ENCODE peak calls at places on chromosome 11, in six cellular contexts. D is foreskin fibroblast, C is cardiac fibroblast, F is ascending aorta, H is SK-N-SH, J is GM12865. I is an unnamed sample.

GRCh38 chr11:112881461-112881860 is 79.8 kb upstream of the NCAM1 start:
- DNase-seq in D (no peak), F (peak), H (peak), C (no peak), J (no peak), I (no peak)

GRCh38 chr11:33910261-33910959 is 18.5 kb upstream of the LMO2 start:
- DNase-seq in F (no peak), H (no peak), C (peak), D (peak), J (no peak), I (no peak)

GRCh38 chr11:69654001-69654659 is 13.2 kb downstream of the CCND1 start:
- DNase-seq in H (peak), C (peak), J (no peak), F (peak), D (no peak), I (no peak)

GRCh38 chr11:83836883-83837654 is 550.9 kb upstream of the CCDC90B start:
- DNase-seq in C (peak), F (no peak), H (peak), D (no peak), J (peak), I (no peak)

GRCh38 chr11:38392176-38392575 is 1794.1 kb upstream of the RAG2 start:
- DNase-seq in J (no peak), C (peak), F (no peak), H (no peak), D (no peak), I (no peak)

GRCh38 chr11:117052196-117053149 is 45.8 kb downstream of the SIK3 start:
- DNase-seq in H (no peak), J (no peak), F (no peak), D (no peak), C (no peak), I (no peak)

GRCh38 chr11:40280161-40281054 is 1179.0 kb downstream of the LRRC4C start:
- DNase-seq in J (no peak), D (no peak), H (no peak), C (no peak), F (no peak), I (no peak)

GRCh38 chr11:93444671-93445073 is 98.5 kb downstream of the SMCO4 start:
- DNase-seq in D (no peak), C (peak), H (no peak), F (no peak), J (no peak), I (no peak)

GRCh38 chr11:69245491-69246345 is 48.2 kb upstream of the MYEOV start:
- DNase-seq in H (no peak), J (no peak), C (no peak), F (no peak), D (no peak), I (no peak)

GRCh38 chr11:111173221-111173620 is 72.3 kb upstream of the POU2AF2 start:
- DNase-seq in H (no peak), C (no peak), F (no peak), D (no peak), J (no peak), I (no peak)

GRCh38 chr11:7579226-7579825 is 65.5 kb downstream of the PPFIBP2 start:
- DNase-seq in D (no peak), J (peak), H (no peak), C (peak), F (peak), I (peak)

GRCh38 chr11:62544521-62545436 is 1.8 kb downstream of the AHNAK start:
- DNase-seq in C (peak), F (no peak), J (peak), H (no peak), D (no peak), I (no peak)

GRCh38 chr11:81220166-81220895 is 1513.3 kb downstream of the FAM181B start:
- DNase-seq in J (no peak), F (no peak), H (no peak), D (no peak), C (no peak), I (no peak)

GRCh38 chr11:33734441-33735165 is 1.6 kb downstream of the CD59 start:
- DNase-seq in D (no peak), H (no peak), F (no peak), C (peak), J (no peak), I (no peak)

GRCh38 chr11:76524919-76525318 is 80.1 kb downstream of the EMSY start:
- DNase-seq in D (peak), C (peak), H (no peak), F (no peak), J (no peak), I (peak)

GRCh38 chr11:29333993-29334780 is 682.6 kb downstream of the KCNA4 start:
- DNase-seq in H (peak), F (no peak), C (peak), J (peak), D (peak), I (no peak)

GRCh38 chr11:20474176-20474950 is 86.8 kb downstream of the PRMT3 start:
- DNase-seq in D (no peak), H (no peak), J (no peak), F (no peak), C (no peak), I (no peak)

GRCh38 chr11:100528872-100529416 is 158.1 kb upstream of the ARHGAP42 start:
- DNase-seq in C (no peak), H (no peak), J (no peak), F (no peak), D (no peak), I (no peak)

GRCh38 chr11:100525197-100525596 is 161.9 kb upstream of the ARHGAP42 start:
- DNase-seq in H (no peak), J (no peak), F (no peak), D (no peak), C (no peak), I (no peak)

GRCh38 chr11:100525635-100526034 is 161.5 kb upstream of the ARHGAP42 start:
- DNase-seq in J (peak), H (no peak), D (no peak), C (no peak), F (no peak), I (no peak)
- TF ChIP-seq CTCF in J (peak), H (no peak), D (no peak), C (peak), F (no peak), I (no peak)

DNA sequence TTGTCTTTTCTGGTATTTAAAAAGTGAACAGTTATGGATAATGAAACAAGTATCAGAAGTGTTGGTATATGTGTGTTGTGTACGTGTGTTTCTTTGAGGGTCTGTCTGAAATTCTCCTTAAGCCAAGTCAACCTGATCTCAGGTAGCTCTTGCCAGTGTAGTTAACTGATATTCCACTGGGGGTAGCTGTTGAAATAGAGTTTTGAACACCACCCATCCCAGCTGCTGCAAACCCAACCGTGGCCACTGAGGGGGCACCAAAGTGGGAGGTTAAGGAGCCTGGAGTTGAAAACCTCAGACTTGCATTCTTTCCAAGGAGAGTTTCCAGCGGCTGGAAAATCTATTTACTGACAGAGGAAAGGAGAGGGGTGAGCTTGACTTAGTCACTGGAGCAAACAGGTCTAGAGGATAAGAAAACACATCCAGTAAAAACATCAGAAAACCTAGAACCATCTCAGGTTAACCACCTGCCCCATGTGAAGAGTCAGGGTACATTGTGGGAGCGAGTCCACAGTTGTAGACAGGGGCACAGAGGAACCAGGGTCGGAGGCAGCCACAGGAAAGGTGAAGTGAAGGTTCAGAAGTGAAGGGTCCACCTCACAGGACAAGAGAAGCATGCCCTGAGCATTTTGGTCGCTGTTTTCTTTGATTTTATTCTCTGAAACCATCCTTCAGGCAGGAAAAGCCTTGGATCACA is 8.8 kb upstream of the CUL5 start:
- DNase-seq in C (peak), D (no peak), J (peak), H (peak), F (no peak), I (no peak)
- TF ChIP-seq CTCF in C (peak), D (peak), J (peak), H (peak), F (no peak), I (peak)

GRCh38 chr11:35388054-35388453 is 31.3 kb downstream of the SLC1A2 start:
- DNase-seq in H (no peak), F (no peak), D (no peak), C (no peak), J (no peak), I (no peak)

GRCh38 chr11:35389897-35390462 is 29.4 kb downstream of the SLC1A2 start:
- DNase-seq in D (no peak), F (no peak), C (no peak), H (no peak), J (peak), I (no peak)

GRCh38 chr11:35390737-35391682 is 28.3 kb downstream of the SLC1A2 start:
- DNase-seq in D (peak), J (peak), C (peak), F (no peak), H (no peak), I (peak)

GRCh38 chr11:35387341-35387982 is 31.9 kb downstream of the SLC1A2 start:
- DNase-seq in F (no peak), J (no peak), C (peak), D (no peak), H (no peak), I (no peak)

DNA sequence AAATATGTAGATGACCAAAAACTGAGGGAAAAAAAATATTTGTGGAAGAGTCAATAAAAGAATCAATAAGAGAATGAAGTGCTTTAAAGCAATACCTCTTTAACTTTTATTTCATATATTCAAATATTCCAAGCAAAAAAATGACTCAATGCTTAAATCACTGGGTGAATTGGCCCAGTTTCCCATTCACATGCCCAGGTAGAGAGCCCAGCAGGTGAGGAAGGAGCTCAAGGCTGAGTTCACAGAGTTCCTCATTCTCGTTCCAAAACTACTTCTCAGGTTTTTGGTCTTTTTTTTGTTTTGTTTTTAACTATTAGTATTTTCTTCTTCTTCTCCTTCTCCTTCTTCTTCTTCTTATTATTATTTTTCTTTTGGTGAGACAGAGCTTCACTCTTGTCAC is 30.2 kb downstream of the SLC1A2 start:
- DNase-seq in F (no peak), J (no peak), H (no peak), C (no peak), D (no peak), I (no peak)
- TF ChIP-seq CTCF in F (no peak), J (no peak), H (no peak), C (no peak), D (no peak), I (no peak)

DNA sequence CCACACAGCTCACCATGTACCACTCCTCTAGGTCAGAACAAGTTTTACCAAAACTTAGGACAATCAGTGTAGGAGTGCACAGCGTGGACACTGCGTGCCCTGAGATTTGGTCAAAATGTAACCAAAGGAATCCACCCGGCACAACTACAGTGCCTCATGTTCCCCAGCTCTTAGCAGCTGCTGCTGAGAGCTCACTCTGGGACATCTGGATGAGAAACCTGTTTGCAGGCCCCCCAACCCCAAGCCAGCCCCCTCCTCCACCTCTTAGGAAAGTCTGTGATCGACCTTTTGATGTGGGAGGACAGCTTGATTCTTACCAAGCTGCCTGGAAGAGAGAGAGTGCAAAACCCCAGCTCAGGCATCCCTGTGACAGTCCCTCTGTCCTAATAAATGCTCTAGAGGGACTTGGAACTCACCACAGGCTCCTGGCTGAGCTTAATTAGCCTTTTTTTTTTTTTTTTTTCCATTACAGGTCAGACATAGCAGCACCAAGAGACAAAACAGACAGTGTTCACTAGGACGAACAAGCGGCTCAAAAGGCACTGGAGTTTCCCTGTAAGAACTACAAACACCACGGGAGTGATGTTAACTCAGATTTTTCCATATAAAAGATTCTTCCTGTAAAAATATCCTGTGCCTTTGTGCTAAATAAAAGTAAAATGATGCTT is 101.2 kb upstream of the AKIP1 start:
- DNase-seq in H (peak), F (no peak), C (no peak), D (no peak), J (no peak), I (no peak)
- TF ChIP-seq CTCF in H (no peak), F (no peak), C (no peak), D (no peak), J (no peak), I (no peak)

DNA sequence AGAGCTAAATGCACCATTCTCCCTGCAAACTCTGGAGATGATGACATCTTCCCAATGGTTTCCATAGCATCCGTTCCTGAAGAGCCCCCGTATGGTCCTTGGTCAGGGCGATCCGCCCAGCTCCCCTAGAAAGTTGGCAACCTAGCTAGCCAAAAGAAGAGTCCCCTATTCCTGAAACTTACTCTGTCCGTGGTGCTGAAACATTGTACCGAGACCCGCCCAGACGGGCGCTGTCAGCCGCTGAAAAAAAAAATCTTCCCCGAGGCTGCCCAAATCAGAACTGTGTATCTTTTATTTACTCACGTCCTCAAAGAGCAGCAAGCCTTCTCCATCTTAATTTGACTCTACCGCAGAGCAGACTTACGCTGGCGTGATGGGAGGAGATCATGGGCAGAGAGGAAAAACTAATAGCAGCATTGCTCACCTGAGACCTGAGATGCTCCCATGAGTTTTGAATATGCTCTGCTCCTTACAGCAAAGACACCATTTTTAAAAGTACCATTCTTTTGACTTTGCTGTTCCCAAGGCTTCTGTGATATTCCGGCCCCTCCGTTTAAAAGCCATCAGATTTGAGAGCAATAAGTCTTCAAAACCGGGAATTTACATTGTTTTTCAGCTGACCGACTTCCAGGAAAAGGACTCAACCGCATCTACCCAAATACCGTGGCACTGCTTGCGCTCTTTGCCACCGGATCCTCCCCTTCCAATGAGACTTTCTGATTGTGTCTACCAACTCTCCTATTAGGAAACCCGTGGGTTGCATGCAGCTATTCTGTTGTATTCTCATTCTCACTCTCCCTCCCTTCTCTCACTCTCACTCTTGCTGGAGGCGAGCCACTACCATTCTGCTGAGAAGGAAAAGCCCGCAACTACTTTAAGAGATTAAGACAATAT is at the start of gene SLC17A6:
- DNase-seq in D (no peak), C (peak), J (peak), F (no peak), H (no peak), I (no peak)
- TF ChIP-seq CTCF in D (no peak), C (no peak), J (no peak), F (no peak), H (no peak), I (no peak)

DNA sequence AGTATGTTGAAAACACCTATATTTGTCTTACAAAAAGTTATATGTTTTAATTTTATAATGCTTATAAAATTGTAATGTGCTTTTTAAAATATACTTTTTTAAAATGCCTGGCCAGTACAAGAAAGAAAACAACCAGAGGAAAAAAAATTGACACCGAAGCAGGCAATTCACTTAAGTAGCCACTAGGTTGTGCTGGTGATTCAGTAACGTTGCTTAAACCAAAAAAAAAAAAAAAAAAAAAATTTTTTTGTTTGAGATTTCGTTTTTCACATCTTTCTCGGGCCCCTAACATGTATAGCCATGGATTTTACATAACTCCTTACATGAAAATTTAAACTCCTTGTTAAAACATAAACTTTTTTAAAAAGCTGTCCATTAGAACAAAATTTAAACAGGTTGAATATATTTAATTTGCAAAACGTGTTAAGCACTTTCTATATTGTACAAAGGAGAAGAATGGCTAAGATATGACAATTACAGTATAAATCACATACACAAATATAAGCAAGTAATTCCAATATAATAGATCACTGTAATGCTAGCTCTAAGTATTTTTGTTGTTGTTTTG is 9.2 kb downstream of the OR8B4 start:
- DNase-seq in C (peak), F (no peak), J (peak), D (peak), H (no peak), I (peak)
- TF ChIP-seq CTCF in C (peak), F (peak), J (peak), D (peak), H (peak), I (peak)

GRCh38 chr11:102317099-102317767 is at the start of gene BIRC3:
- DNase-seq in F (peak), D (peak), H (peak), C (peak), J (peak), I (peak)
- TF ChIP-seq CTCF in F (peak), D (peak), H (peak), C (peak), J (no peak), I (peak)

GRCh38 chr11:11208994-11209393 is 144.1 kb downstream of the CSNK2A3 start:
- DNase-seq in J (no peak), D (no peak), F (no peak), H (no peak), C (no peak), I (no peak)

GRCh38 chr11:11209967-11210366 is 143.1 kb downstream of the CSNK2A3 start:
- DNase-seq in J (no peak), F (no peak), H (no peak), D (no peak), C (no peak), I (no peak)

GRCh38 chr11:11207428-11207827 is 145.6 kb downstream of the CSNK2A3 start:
- DNase-seq in D (no peak), H (no peak), J (peak), C (no peak), F (no peak), I (no peak)

GRCh38 chr11:11202885-11203284 is 150.2 kb downstream of the CSNK2A3 start:
- DNase-seq in H (no peak), D (no peak), F (no peak), C (no peak), J (no peak), I (no peak)

GRCh38 chr11:11206457-11206856 is 146.6 kb downstream of the CSNK2A3 start:
- DNase-seq in C (no peak), J (no peak), D (no peak), F (no peak), H (no peak), I (no peak)
- TF ChIP-seq CTCF in C (no peak), J (no peak), D (no peak), F (no peak), H (no peak), I (no peak)